ENCODE peak calls at places on chromosome 22, in four cellular contexts. R is fibroblast of mammary gland, C is IMR-90, V is ovary. S is an unnamed sample.

GRCh38 chr22:27267145-27267544 is 534.4 kb downstream of the MN1 start:
- DNase-seq in R (no peak), C (no peak), V (no peak), S (no peak)

GRCh38 chr22:44786610-44787009 is 34.2 kb downstream of the ARHGAP8 start:
- DNase-seq in R (no peak), V (no peak), C (no peak), S (no peak)

GRCh38 chr22:48071828-48072227 is 1309.4 kb downstream of the TBC1D22A start:
- DNase-seq in R (no peak), V (no peak), C (no peak), S (no peak)

GRCh38 chr22:24219750-24220149 is 25.1 kb downstream of the GGT5 start:
- DNase-seq in C (no peak), R (no peak), V (no peak), S (no peak)

GRCh38 chr22:17536269-17536668 is 27.0 kb upstream of the SLC25A18 start:
- DNase-seq in C (no peak), V (no peak), R (no peak), S (no peak)

GRCh38 chr22:42275970-42276369 is 5.5 kb upstream of the TCF20 start:
- DNase-seq in C (no peak), R (no peak), V (no peak), S (peak; percentile 13)

GRCh38 chr22:25051983-25052710 is 99.6 kb downstream of the KIAA1671 start:
- DNase-seq in C (no peak), R (no peak), V (no peak), S (no peak)

GRCh38 chr22:24503851-24504170 is 8.7 kb downstream of the UPB1 start:
- DNase-seq in R (no peak), V (no peak), C (no peak), S (no peak)

GRCh38 chr22:17961443-17961729 is 63.0 kb downstream of the MICAL3 start:
- DNase-seq in C (no peak), V (no peak), R (no peak), S (no peak)

GRCh38 chr22:25172153-25172552 is 27.5 kb upstream of the CRYBB3 start:
- DNase-seq in R (no peak), C (no peak), V (no peak), S (peak; percentile 8)

GRCh38 chr22:49062155-49063039 is 765.3 kb downstream of the BRD1 start:
- DNase-seq in R (no peak), V (no peak), C (no peak), S (no peak)

GRCh38 chr22:48693377-48694135 is 1134.1 kb downstream of the BRD1 start:
- DNase-seq in C (no peak), V (no peak), R (no peak), S (no peak)

GRCh38 chr22:49094858-49095257 is 732.8 kb downstream of the BRD1 start:
- DNase-seq in V (no peak), R (no peak), C (no peak), S (no peak)

GRCh38 chr22:42868751-42869251 is 11.7 kb upstream of the ARFGAP3 start:
- DNase-seq in C (peak; percentile 17), R (peak; percentile 47), V (no peak), S (no peak)

GRCh38 chr22:24024354-24024753 is 13.2 kb downstream of the CABIN1 start:
- DNase-seq in C (no peak), V (no peak), R (no peak), S (no peak)

GRCh38 chr22:50440544-50441249 is 34.1 kb downstream of the SBF1 start:
- DNase-seq in R (no peak), V (no peak), C (no peak), S (no peak)

GRCh38 chr22:30445438-30445936 is 19.9 kb downstream of the MTFP1 start:
- DNase-seq in V (no peak), R (peak; percentile 59), C (peak; percentile 39), S (peak; percentile 57)

GRCh38 chr22:44928064-44928463 is 81.7 kb downstream of the PHF21B start:
- DNase-seq in C (no peak), R (no peak), V (no peak), S (no peak)

GRCh38 chr22:48576333-48577013 is 1251.2 kb downstream of the BRD1 start:
- DNase-seq in C (no peak), V (peak; percentile 59), R (no peak), S (no peak)

GRCh38 chr22:26632422-26633155 is 10.8 kb downstream of the CRYBA4 start:
- DNase-seq in C (no peak), V (no peak), R (no peak), S (no peak)

GRCh38 chr22:28935713-28936112 is 52.3 kb downstream of the ZNRF3 start:
- DNase-seq in V (no peak), R (no peak), C (no peak), S (no peak)
- TF ChIP-seq CTCF in V (no peak), R (no peak), C (no peak), S (peak; percentile 44)

DNA sequence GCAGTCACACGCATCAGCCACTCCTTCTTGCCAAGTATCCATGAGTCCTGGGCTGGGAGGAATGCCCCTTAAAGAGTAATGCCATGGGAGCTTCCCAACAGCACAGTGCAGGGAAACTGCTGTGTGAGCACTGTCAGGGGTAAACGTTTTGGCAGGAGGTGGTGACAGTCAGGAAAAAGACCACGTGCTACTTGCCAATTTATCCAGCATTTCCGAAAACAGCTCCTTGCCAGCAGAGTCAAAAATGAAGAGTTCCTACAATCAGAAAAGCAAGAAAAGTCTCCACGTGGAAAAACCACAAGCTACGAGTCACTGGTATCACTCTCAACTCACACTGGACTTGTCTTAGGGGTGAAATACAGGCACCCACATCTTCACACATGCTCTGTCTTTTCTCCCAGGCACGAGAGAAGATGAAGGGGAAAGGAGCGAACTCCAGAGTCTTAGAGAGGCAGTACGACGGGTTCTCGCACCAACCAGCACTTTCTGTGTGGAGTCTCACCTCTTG is 9.9 kb downstream of the IFT27 start:
- DNase-seq in R (peak; percentile 40), V (no peak), C (peak; percentile 59), S (peak; percentile 14)
- TF ChIP-seq CTCF in R (no peak), V (no peak), C (no peak), S (no peak)

GRCh38 chr22:20174785-20175596 is 24.1 kb upstream of the CCDC188 start:
- DNase-seq in C (peak; percentile 9), R (peak; percentile 3), V (no peak), S (peak; percentile 38)
- TF ChIP-seq CTCF in C (peak; percentile 39), R (peak; percentile 21), V (no peak), S (peak; percentile 54)

GRCh38 chr22:21709688-21710087 is 25.9 kb downstream of the YPEL1 start:
- DNase-seq in V (no peak), R (no peak), C (no peak), S (no peak)

GRCh38 chr22:21711851-21712250 is 23.7 kb downstream of the YPEL1 start:
- DNase-seq in V (no peak), R (no peak), C (no peak), S (no peak)

GRCh38 chr22:21707677-21708076 is 27.9 kb downstream of the YPEL1 start:
- DNase-seq in R (no peak), C (peak; percentile 19), V (no peak), S (no peak)

GRCh38 chr22:21710156-21710555 is 25.4 kb downstream of the YPEL1 start:
- DNase-seq in V (no peak), R (peak; percentile 20), C (peak; percentile 31), S (no peak)

DNA sequence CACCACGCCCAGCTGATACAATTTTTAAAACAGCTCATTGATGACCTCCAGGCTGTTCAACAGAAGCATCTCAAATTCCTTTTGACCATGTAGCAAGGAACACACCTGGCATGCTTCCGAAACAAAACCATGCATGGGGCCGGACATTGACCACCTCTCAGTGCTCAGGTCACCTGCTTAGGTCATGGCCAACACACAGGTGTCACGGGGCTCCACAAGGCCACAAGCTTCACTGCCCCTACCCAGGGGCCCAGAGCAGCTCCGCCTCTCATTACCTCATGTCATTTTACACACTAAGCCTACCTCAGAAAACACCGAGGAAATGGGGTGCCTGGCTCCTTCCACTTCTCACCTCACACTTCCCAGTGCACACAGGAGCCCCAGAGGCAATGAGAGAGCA is 26.6 kb downstream of the YPEL1 start:
- DNase-seq in R (no peak), V (no peak), C (no peak), S (no peak)
- TF ChIP-seq CTCF in R (no peak), V (no peak), C (no peak), S (no peak)

GRCh38 chr22:39529487-39529851 is 3.1 kb downstream of the RPS19BP1 start:
- DNase-seq in V (no peak), C (no peak), R (no peak), S (no peak)
- TF ChIP-seq CTCF in V (no peak), C (no peak), R (no peak), S (no peak)

GRCh38 chr22:45948081-45948648 is 28.8 kb downstream of the WNT7B start:
- DNase-seq in C (no peak), V (no peak), R (no peak), S (no peak)
- TF ChIP-seq CTCF in C (no peak), V (no peak), R (no peak), S (no peak)